ENCODE peak calls at places on chromosomes 2 and 18, in ten cellular contexts. One of them, this sample, is unnamed.

GRCh38 chr18:75360206-75360605 is 67.3 kb downstream of the SMIM21 start:
- DNase-seq in A673: no peak
- DNase-seq in transverse colon: no peak
- DNase-seq in body of pancreas: no peak
- DNase-seq in astrocyte of the spinal cord: peak
- DNase-seq in cardiac muscle cell: no peak
- DNase-seq in fibroblast of the aortic adventitia: no peak
- DNase-seq in tibial nerve: no peak
- DNase-seq in bronchial epithelial cell: no peak
- DNase-seq in MM.1S: no peak
- DNase-seq in this sample: no peak

GRCh38 chr2:206203331-206203730 is 43.6 kb downstream of the EEF1B2 start:
- DNase-seq in A673: no peak
- DNase-seq in transverse colon: no peak
- DNase-seq in body of pancreas: no peak
- DNase-seq in astrocyte of the spinal cord: no peak
- DNase-seq in cardiac muscle cell: no peak
- DNase-seq in fibroblast of the aortic adventitia: no peak
- DNase-seq in tibial nerve: no peak
- DNase-seq in bronchial epithelial cell: no peak
- DNase-seq in MM.1S: no peak
- DNase-seq in this sample: no peak

GRCh38 chr18:48770243-48770642 is 180.5 kb downstream of the SMAD7 start:
- DNase-seq in A673: no peak
- DNase-seq in transverse colon: no peak
- DNase-seq in body of pancreas: no peak
- DNase-seq in astrocyte of the spinal cord: no peak
- DNase-seq in cardiac muscle cell: no peak
- DNase-seq in fibroblast of the aortic adventitia: no peak
- DNase-seq in tibial nerve: no peak
- DNase-seq in bronchial epithelial cell: no peak
- DNase-seq in MM.1S: no peak
- DNase-seq in this sample: no peak

GRCh38 chr18:22145160-22145559 is 24.2 kb upstream of the GATA6 start:
- DNase-seq in A673: no peak
- DNase-seq in transverse colon: no peak
- DNase-seq in body of pancreas: no peak
- DNase-seq in astrocyte of the spinal cord: no peak
- DNase-seq in cardiac muscle cell: no peak
- DNase-seq in fibroblast of the aortic adventitia: no peak
- DNase-seq in tibial nerve: no peak
- DNase-seq in bronchial epithelial cell: no peak
- DNase-seq in MM.1S: no peak
- DNase-seq in this sample: no peak

GRCh38 chr2:238709961-238710360 is 137.9 kb upstream of the TWIST2 start:
- DNase-seq in A673: no peak
- DNase-seq in transverse colon: no peak
- DNase-seq in body of pancreas: no peak
- DNase-seq in astrocyte of the spinal cord: no peak
- DNase-seq in cardiac muscle cell: no peak
- DNase-seq in fibroblast of the aortic adventitia: peak
- DNase-seq in tibial nerve: no peak
- DNase-seq in bronchial epithelial cell: no peak
- DNase-seq in MM.1S: no peak
- DNase-seq in this sample: no peak

GRCh38 chr2:86697539-86697938 is 22.6 kb upstream of the RMND5A start:
- DNase-seq in A673: no peak
- DNase-seq in transverse colon: no peak
- DNase-seq in body of pancreas: no peak
- DNase-seq in astrocyte of the spinal cord: no peak
- DNase-seq in cardiac muscle cell: no peak
- DNase-seq in fibroblast of the aortic adventitia: no peak
- DNase-seq in tibial nerve: no peak
- DNase-seq in bronchial epithelial cell: no peak
- DNase-seq in MM.1S: peak
- DNase-seq in this sample: no peak

GRCh38 chr2:52294628-52295027 is 1262.7 kb upstream of the NRXN1 start:
- DNase-seq in A673: no peak
- DNase-seq in transverse colon: no peak
- DNase-seq in body of pancreas: no peak
- DNase-seq in astrocyte of the spinal cord: no peak
- DNase-seq in cardiac muscle cell: no peak
- DNase-seq in fibroblast of the aortic adventitia: no peak
- DNase-seq in tibial nerve: no peak
- DNase-seq in bronchial epithelial cell: no peak
- DNase-seq in MM.1S: no peak
- DNase-seq in this sample: no peak

GRCh38 chr2:131673400-131674173 is 145.9 kb downstream of the CCDC74A start:
- DNase-seq in A673: peak
- DNase-seq in transverse colon: peak
- DNase-seq in body of pancreas: peak
- DNase-seq in astrocyte of the spinal cord: peak
- DNase-seq in cardiac muscle cell: peak
- DNase-seq in fibroblast of the aortic adventitia: peak
- DNase-seq in tibial nerve: peak
- DNase-seq in bronchial epithelial cell: peak
- DNase-seq in MM.1S: peak
- DNase-seq in this sample: peak

GRCh38 chr18:51757525-51757924 is 560.0 kb upstream of the MEX3C start:
- DNase-seq in A673: no peak
- DNase-seq in transverse colon: no peak
- DNase-seq in body of pancreas: no peak
- DNase-seq in astrocyte of the spinal cord: no peak
- DNase-seq in cardiac muscle cell: no peak
- DNase-seq in fibroblast of the aortic adventitia: no peak
- DNase-seq in tibial nerve: no peak
- DNase-seq in bronchial epithelial cell: no peak
- DNase-seq in MM.1S: no peak
- DNase-seq in this sample: no peak

DNA sequence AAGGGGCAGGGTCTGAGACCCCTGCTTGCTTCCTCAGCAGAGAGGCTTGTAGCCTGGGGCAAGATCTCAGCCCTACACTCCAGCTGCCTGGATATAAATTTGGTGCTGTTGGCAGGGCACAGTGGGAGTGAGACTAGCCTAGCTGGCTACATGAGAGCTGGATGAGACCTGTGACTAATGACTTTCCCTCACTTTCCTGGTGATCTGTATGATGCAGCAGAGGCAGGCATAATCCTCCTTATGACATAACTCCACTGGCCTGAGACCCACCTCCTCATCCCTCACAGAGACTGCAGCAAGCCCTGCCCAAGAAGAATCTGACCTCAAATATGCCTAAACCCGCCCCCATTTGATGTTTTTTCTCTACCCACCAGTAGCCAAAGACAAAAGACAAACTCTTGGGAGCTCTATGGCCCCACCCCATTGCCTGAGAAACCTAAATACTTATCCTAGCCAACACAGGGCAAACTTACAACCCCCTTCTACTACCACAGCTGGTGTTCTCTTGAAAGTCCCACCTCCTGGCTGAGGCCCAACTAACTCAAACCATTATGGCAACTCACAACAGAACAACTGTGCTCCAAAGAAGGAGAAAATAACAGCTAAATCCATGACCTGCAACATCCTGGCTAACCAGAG is 102.7 kb downstream of the NR4A2 start:
- DNase-seq in A673: no peak
- DNase-seq in transverse colon: no peak
- DNase-seq in body of pancreas: no peak
- DNase-seq in astrocyte of the spinal cord: no peak
- DNase-seq in cardiac muscle cell: no peak
- DNase-seq in fibroblast of the aortic adventitia: no peak
- DNase-seq in tibial nerve: no peak
- DNase-seq in bronchial epithelial cell: peak
- DNase-seq in MM.1S: no peak
- DNase-seq in this sample: no peak
- TF ChIP-seq CTCF in A673: no peak
- TF ChIP-seq CTCF in transverse colon: no peak
- TF ChIP-seq CTCF in body of pancreas: no peak
- TF ChIP-seq CTCF in astrocyte of the spinal cord: no peak
- TF ChIP-seq CTCF in cardiac muscle cell: no peak
- TF ChIP-seq CTCF in fibroblast of the aortic adventitia: no peak
- TF ChIP-seq CTCF in tibial nerve: no peak
- TF ChIP-seq CTCF in bronchial epithelial cell: no peak
- TF ChIP-seq CTCF in MM.1S: no peak
- TF ChIP-seq CTCF in this sample: no peak

GRCh38 chr2:101689120-101689827 is 8.2 kb upstream of the MAP4K4 start:
- DNase-seq in A673: no peak
- DNase-seq in transverse colon: no peak
- DNase-seq in body of pancreas: no peak
- DNase-seq in astrocyte of the spinal cord: no peak
- DNase-seq in cardiac muscle cell: no peak
- DNase-seq in fibroblast of the aortic adventitia: no peak
- DNase-seq in tibial nerve: no peak
- DNase-seq in bronchial epithelial cell: no peak
- DNase-seq in MM.1S: no peak
- DNase-seq in this sample: no peak
- H3K4me3 ChIP-seq in A673: no peak
- H3K4me3 ChIP-seq in transverse colon: no peak
- H3K4me3 ChIP-seq in body of pancreas: no peak
- H3K4me3 ChIP-seq in astrocyte of the spinal cord: no peak
- H3K4me3 ChIP-seq in cardiac muscle cell: no peak
- H3K4me3 ChIP-seq in fibroblast of the aortic adventitia: no peak
- H3K4me3 ChIP-seq in tibial nerve: no peak
- H3K4me3 ChIP-seq in bronchial epithelial cell: no peak
- H3K4me3 ChIP-seq in MM.1S: no peak
- H3K4me3 ChIP-seq in this sample: no peak

GRCh38 chr2:23387221-23387550 is 2.2 kb downstream of the KLHL29 start:
- DNase-seq in A673: no peak
- DNase-seq in transverse colon: no peak
- DNase-seq in body of pancreas: no peak
- DNase-seq in astrocyte of the spinal cord: no peak
- DNase-seq in cardiac muscle cell: no peak
- DNase-seq in fibroblast of the aortic adventitia: peak
- DNase-seq in tibial nerve: no peak
- DNase-seq in bronchial epithelial cell: no peak
- DNase-seq in MM.1S: no peak
- DNase-seq in this sample: no peak

GRCh38 chr2:23385351-23385747 is 370 bp downstream of the KLHL29 start:
- DNase-seq in A673: peak
- DNase-seq in transverse colon: peak
- DNase-seq in body of pancreas: peak
- DNase-seq in astrocyte of the spinal cord: peak
- DNase-seq in cardiac muscle cell: no peak
- DNase-seq in fibroblast of the aortic adventitia: peak
- DNase-seq in tibial nerve: no peak
- DNase-seq in bronchial epithelial cell: no peak
- DNase-seq in MM.1S: no peak
- DNase-seq in this sample: peak

GRCh38 chr2:23387849-23388248 is 2.9 kb downstream of the KLHL29 start:
- DNase-seq in A673: no peak
- DNase-seq in transverse colon: no peak
- DNase-seq in body of pancreas: no peak
- DNase-seq in astrocyte of the spinal cord: no peak
- DNase-seq in cardiac muscle cell: no peak
- DNase-seq in fibroblast of the aortic adventitia: no peak
- DNase-seq in tibial nerve: no peak
- DNase-seq in bronchial epithelial cell: no peak
- DNase-seq in MM.1S: no peak
- DNase-seq in this sample: no peak

GRCh38 chr2:23385748-23386421 is 906 bp downstream of the KLHL29 start:
- DNase-seq in A673: peak
- DNase-seq in transverse colon: no peak
- DNase-seq in body of pancreas: no peak
- DNase-seq in astrocyte of the spinal cord: no peak
- DNase-seq in cardiac muscle cell: peak
- DNase-seq in fibroblast of the aortic adventitia: no peak
- DNase-seq in tibial nerve: no peak
- DNase-seq in bronchial epithelial cell: no peak
- DNase-seq in MM.1S: no peak
- DNase-seq in this sample: peak

DNA sequence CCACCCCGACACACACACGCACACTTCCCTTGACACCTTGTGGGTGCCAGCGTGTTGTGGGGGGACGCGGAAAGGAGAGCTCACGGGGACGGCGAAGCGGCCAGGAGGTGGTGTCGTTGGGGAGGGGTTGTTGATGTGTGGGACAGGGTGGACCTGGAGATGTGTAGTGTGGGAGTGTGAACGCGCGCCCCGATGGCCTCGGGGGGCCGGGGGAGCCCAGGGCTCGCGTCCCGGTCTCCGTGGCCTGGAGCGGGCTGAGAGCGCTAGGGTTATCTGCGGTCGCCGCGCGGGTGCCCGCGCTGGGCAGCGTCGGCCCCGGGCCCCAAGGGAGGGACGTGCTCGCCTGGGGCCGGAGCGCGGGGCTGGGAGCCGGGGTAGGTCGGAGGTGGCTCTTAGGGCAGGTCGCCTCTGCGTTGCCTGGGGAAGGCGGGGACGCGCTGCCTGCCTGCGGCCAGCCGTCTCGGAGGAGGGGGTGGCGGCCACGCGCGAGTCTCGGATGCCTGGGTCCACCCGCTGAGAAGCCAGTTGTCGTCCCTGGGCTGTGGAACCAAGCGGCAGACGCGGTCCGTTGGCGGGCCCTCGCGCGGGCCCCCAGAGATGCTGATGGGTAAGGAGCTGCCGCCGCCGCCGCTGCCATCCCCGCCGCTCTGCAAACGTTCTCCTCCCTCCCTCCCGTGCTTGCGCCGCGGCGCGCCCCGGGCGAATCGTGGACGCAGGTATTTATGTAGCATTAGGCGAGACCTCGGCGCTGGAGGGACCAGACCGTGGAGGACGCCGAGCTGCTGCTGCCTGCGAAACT is 1.6 kb downstream of the KLHL29 start:
- DNase-seq in A673: peak
- DNase-seq in transverse colon: peak
- DNase-seq in body of pancreas: peak
- DNase-seq in astrocyte of the spinal cord: peak
- DNase-seq in cardiac muscle cell: peak
- DNase-seq in fibroblast of the aortic adventitia: no peak
- DNase-seq in tibial nerve: no peak
- DNase-seq in bronchial epithelial cell: no peak
- DNase-seq in MM.1S: no peak
- DNase-seq in this sample: peak
- TF ChIP-seq CTCF in A673: no peak
- TF ChIP-seq CTCF in transverse colon: no peak
- TF ChIP-seq CTCF in body of pancreas: no peak
- TF ChIP-seq CTCF in astrocyte of the spinal cord: peak
- TF ChIP-seq CTCF in cardiac muscle cell: no peak
- TF ChIP-seq CTCF in fibroblast of the aortic adventitia: peak
- TF ChIP-seq CTCF in tibial nerve: no peak
- TF ChIP-seq CTCF in bronchial epithelial cell: no peak
- TF ChIP-seq CTCF in MM.1S: no peak
- TF ChIP-seq CTCF in this sample: no peak

DNA sequence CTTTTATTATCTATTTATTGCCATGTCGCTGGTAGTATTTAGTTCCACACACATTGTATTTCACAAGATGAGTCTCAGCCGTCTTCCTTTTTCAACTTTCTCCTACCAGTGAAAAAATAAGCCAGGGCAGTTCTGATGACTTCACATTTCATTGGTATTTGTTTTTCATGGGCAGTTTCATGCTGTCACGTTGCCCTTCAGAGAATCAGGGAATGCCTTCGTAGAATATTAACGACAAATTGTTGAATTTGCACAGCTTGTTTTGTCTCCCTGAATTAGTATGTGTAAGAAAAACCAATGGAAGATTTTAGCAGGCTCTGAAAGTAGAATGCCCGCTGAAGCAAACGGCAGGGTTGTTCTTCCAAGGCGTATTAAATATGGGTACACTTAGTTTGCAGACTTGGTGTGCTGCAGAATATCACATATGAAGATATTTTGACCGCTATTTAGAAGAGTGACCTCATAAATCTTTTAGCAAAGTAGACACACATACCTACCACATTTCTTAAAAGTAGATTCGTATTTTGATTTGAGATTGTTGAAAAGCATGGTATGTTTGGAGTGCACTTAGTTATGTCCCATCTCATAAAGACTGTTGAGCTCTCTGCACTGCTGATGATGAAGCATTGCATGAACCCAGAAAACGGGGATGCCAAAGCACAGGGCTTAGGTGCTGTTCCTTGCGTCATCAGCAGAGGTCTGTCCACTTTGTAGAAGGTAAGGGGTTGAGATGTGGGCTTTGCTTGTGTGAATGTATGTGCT is 2.9 kb downstream of the NEDD4L start:
- DNase-seq in A673: no peak
- DNase-seq in transverse colon: no peak
- DNase-seq in body of pancreas: peak
- DNase-seq in astrocyte of the spinal cord: no peak
- DNase-seq in cardiac muscle cell: no peak
- DNase-seq in fibroblast of the aortic adventitia: no peak
- DNase-seq in tibial nerve: no peak
- DNase-seq in bronchial epithelial cell: peak
- DNase-seq in MM.1S: no peak
- DNase-seq in this sample: no peak
- H3K4me3 ChIP-seq in A673: no peak
- H3K4me3 ChIP-seq in transverse colon: no peak
- H3K4me3 ChIP-seq in body of pancreas: no peak
- H3K4me3 ChIP-seq in astrocyte of the spinal cord: no peak
- H3K4me3 ChIP-seq in cardiac muscle cell: peak
- H3K4me3 ChIP-seq in fibroblast of the aortic adventitia: no peak
- H3K4me3 ChIP-seq in tibial nerve: no peak
- H3K4me3 ChIP-seq in bronchial epithelial cell: no peak
- H3K4me3 ChIP-seq in MM.1S: no peak
- H3K4me3 ChIP-seq in this sample: no peak